ENCODE peak calls at places on chromosomes 2 and 18, in four cellular contexts. P is dorsolateral prefrontal cortex, M is cardiac fibroblast, J is nephron progenitor cell. W is an unnamed sample.

GRCh38 chr2:241217320-241218031 is 29.0 kb downstream of the ANO7 start:
- DNase-seq in P (peak; percentile 60), M (peak; percentile 67), J (peak; percentile 82), W (peak; percentile 72)

GRCh38 chr2:10987861-10988260 is 76.1 kb downstream of the KCNF1 start:
- DNase-seq in P (no peak), M (no peak), J (no peak), W (no peak)

GRCh38 chr18:47531759-47532158 is 280.3 kb upstream of the SKOR2 start:
- DNase-seq in P (no peak), M (no peak), J (peak; percentile 32), W (no peak)

GRCh38 chr2:153668923-153669322 is 190.4 kb upstream of the RPRM start:
- DNase-seq in P (no peak), M (no peak), J (no peak), W (no peak)

GRCh38 chr18:12028674-12029073 is 47.4 kb downstream of the IMPA2 start:
- DNase-seq in P (no peak), M (no peak), J (no peak), W (no peak)

GRCh38 chr2:120346667-120347358 is 877 bp downstream of the INHBB start:
- DNase-seq in P (no peak), M (peak; percentile 49), J (peak; percentile 41), W (no peak)

GRCh38 chr2:3737128-3737527 is 33.8 kb downstream of the DCDC2C start:
- DNase-seq in P (no peak), M (no peak), J (no peak), W (no peak)

GRCh38 chr2:227804970-227805369 is 8.7 kb upstream of the CCL20 start:
- DNase-seq in P (no peak), M (peak; percentile 43), J (no peak), W (no peak)

GRCh38 chr2:96150007-96150406 is 4.8 kb upstream of the DUSP2 start:
- DNase-seq in P (no peak), M (no peak), J (no peak), W (no peak)

GRCh38 chr2:207269021-207269420 is 103.3 kb upstream of the KLF7 start:
- DNase-seq in P (no peak), M (no peak), J (no peak), W (no peak)

GRCh38 chr18:47492691-47493090 is 241.2 kb upstream of the SKOR2 start:
- DNase-seq in P (no peak), M (no peak), J (no peak), W (no peak)

GRCh38 chr2:211416373-211416772 is 860.0 kb downstream of the CPS1 start:
- DNase-seq in P (no peak), M (no peak), J (no peak), W (no peak)

GRCh38 chr2:128635361-128635900 is 316.8 kb upstream of the HS6ST1 start:
- DNase-seq in P (no peak), M (peak; percentile 3), J (no peak), W (no peak)

GRCh38 chr2:2934030-2934429 is 443.6 kb downstream of the EIPR1 start:
- DNase-seq in P (no peak), M (no peak), J (no peak), W (no peak)

GRCh38 chr2:179532890-179533289 is 268.3 kb upstream of the SESTD1 start:
- DNase-seq in P (no peak), M (peak; percentile 65), J (no peak), W (no peak)

GRCh38 chr2:233079473-233079877 is 19.3 kb downstream of the INPP5D start:
- DNase-seq in P (no peak), M (no peak), J (no peak), W (no peak)

GRCh38 chr2:215370116-215370965 is 58.5 kb downstream of the ATIC start:
- DNase-seq in P (no peak), M (no peak), J (no peak), W (no peak)

GRCh38 chr2:238281826-238282480 is 6.5 kb downstream of the PER2 start:
- DNase-seq in P (no peak), M (no peak), J (no peak), W (no peak)

GRCh38 chr2:132681766-132682165 is 11.8 kb upstream of the LYPD1 start:
- DNase-seq in P (no peak), M (peak; percentile 33), J (no peak), W (no peak)

GRCh38 chr2:216354236-216354788 is 18.0 kb downstream of the MARCHF4 start:
- DNase-seq in P (no peak), M (no peak), J (no peak), W (no peak)

GRCh38 chr18:44731160-44731865 is 50.6 kb downstream of the SETBP1 start:
- DNase-seq in P (no peak), M (no peak), J (no peak), W (no peak)

GRCh38 chr2:219713110-219713509 is 85.7 kb downstream of the SLC4A3 start:
- DNase-seq in P (no peak), M (peak; percentile 71), J (no peak), W (no peak)

DNA sequence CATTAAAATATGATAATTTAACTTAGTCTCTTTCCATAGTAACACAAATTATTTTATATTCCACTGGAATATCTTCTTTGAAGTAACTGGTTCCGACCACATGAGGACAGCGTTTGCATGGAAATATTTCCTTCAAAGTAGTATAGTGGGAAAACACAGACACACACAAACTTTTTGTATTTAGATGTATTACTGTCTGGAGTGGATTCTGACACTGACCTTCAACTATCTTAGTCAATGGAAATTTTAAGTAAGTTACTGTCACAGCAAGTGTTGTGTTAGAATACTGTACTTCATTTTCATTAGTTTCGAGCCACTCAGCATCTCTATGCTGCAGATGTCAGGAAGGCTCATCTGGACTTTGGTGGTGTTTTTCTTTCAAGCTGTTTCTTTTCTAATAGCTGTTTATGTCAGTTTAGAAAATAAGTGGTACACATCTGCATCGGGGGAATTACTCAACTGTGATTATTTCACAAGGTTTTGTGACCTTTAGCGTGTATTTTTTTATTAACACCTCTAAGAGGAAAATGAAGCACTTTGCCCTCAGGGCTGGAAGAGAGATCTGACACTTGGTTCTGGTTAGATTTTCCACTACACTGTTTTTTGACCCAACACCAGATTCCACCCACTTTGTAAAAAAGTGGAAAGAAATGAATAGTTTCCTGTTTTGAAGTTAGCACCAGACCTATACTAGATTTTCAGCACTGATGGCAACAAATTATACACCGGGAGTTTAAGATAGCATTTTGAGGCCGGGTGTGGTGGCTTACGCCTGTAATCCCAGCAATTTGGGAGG is 18.9 kb upstream of the THOC1 start:
- DNase-seq in P (no peak), M (peak; percentile 55), J (no peak), W (no peak)
- TF ChIP-seq CTCF in P (peak; percentile 55), M (peak; percentile 58), J (peak; percentile 50), W (peak; percentile 72)

GRCh38 chr18:75220786-75221355 is 10.3 kb downstream of the TSHZ1 start:
- DNase-seq in P (no peak), M (no peak), J (no peak), W (no peak)

GRCh38 chr18:75221397-75221796 is 10.8 kb downstream of the TSHZ1 start:
- DNase-seq in P (no peak), M (no peak), J (no peak), W (no peak)

GRCh38 chr18:75218524-75218923 is 7.9 kb downstream of the TSHZ1 start:
- DNase-seq in P (no peak), M (no peak), J (no peak), W (no peak)

GRCh38 chr18:75218064-75218463 is 7.5 kb downstream of the TSHZ1 start:
- DNase-seq in P (no peak), M (no peak), J (no peak), W (no peak)

GRCh38 chr18:75219684-75220083 is 9.1 kb downstream of the TSHZ1 start:
- DNase-seq in P (no peak), M (no peak), J (no peak), W (no peak)
- TF ChIP-seq CTCF in P (no peak), M (no peak), J (no peak), W (no peak)

GRCh38 chr2:130391058-130391871 is 35.4 kb downstream of the PTPN18 start:
- DNase-seq in P (peak; percentile 67), M (peak; percentile 69), J (peak; percentile 86), W (peak; percentile 44)
- TF ChIP-seq CTCF in P (no peak), M (no peak), J (no peak), W (no peak)

DNA sequence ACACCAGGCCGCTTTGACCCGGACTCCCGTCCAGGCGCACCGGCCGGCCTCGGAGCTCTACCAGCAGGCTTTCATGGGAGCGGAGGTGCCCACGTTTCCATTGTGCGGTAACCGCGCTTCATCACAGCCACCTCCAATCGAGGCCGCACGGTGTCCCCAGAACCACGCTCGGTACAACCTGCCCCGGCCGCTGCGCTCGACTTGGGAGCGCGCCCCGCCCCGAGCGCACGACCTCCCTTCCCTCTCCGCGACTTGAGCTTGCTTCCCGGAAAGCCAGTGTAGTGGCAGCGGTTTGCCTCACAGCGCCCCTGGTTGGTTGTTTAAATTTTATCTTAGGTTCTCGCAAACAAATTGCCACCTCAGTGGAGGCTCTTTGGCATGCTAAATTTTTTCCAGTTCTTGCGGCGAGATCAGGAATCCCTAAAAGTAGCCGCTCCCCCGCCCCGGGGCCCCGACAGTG is 329 bp upstream of the CYP1B1 start:
- DNase-seq in P (no peak), M (peak; percentile 88), J (peak; percentile 75), W (no peak)
- TF ChIP-seq CTCF in P (peak; percentile 25), M (peak; percentile 40), J (peak; percentile 51), W (peak; percentile 36)

W was measured in D721Med.